ENCODE peak calls at places on chromosomes 5 and 9, in nine cellular contexts. N, F, M, X, G, P, D, U and C are unnamed samples.

GRCh38 chr5:111930905-111931461 is 174.0 kb upstream of the NREP start:
- DNase-seq in U (no peak), D (no peak), M (no peak), N (no peak), F (no peak), G (no peak), X (peak), P (no peak), C (no peak)

GRCh38 chr5:34916518-34916917 is 1.0 kb downstream of the BRIX1 start:
- DNase-seq in F (no peak), P (no peak), D (no peak), N (no peak), M (no peak), X (no peak), G (no peak), U (no peak), C (no peak)

GRCh38 chr5:95217881-95218280 is 67.0 kb downstream of the MCTP1 start:
- DNase-seq in F (no peak), M (no peak), U (no peak), X (no peak), D (no peak), N (no peak), P (no peak), G (no peak), C (no peak)

GRCh38 chr9:73347720-73348119 is 196.1 kb downstream of the ANXA1 start:
- DNase-seq in U (no peak), N (no peak), G (no peak), F (no peak), D (no peak), X (no peak), P (no peak), M (no peak), C (no peak)

GRCh38 chr5:142770650-142771609 is 753 bp downstream of the ARHGAP26 start:
- DNase-seq in M (peak), N (peak), F (peak), G (peak), P (peak), U (peak), D (no peak), X (peak), C (peak)

GRCh38 chr5:80659111-80659510 is 4.3 kb upstream of the DHFR start:
- DNase-seq in X (no peak), U (no peak), D (no peak), P (no peak), F (no peak), N (no peak), M (no peak), G (no peak), C (no peak)

GRCh38 chr9:133609311-133610098 is at the start of gene FAM163B:
- DNase-seq in F (no peak), X (no peak), P (peak), D (no peak), N (no peak), G (no peak), U (no peak), M (peak), C (peak)

GRCh38 chr9:90873422-90873821 is 71.8 kb downstream of the SYK start:
- DNase-seq in D (no peak), U (no peak), N (no peak), G (no peak), X (no peak), P (no peak), F (no peak), M (no peak), C (no peak)

GRCh38 chr5:10111575-10111974 is 138.1 kb downstream of the ATPSCKMT start:
- DNase-seq in N (peak), M (no peak), U (no peak), P (no peak), G (no peak), X (peak), F (no peak), D (no peak), C (no peak)

GRCh38 chr5:108415726-108416125 is 33.8 kb upstream of the FBXL17 start:
- DNase-seq in F (no peak), P (no peak), G (no peak), N (no peak), U (no peak), D (no peak), M (no peak), X (no peak), C (no peak)

GRCh38 chr5:94017579-94017978 is 276.2 kb upstream of the POU5F2 start:
- DNase-seq in M (no peak), P (no peak), N (no peak), X (no peak), G (no peak), D (no peak), F (no peak), U (no peak), C (no peak)

GRCh38 chr9:127723450-127723849 is 7.6 kb downstream of the TTC16 start:
- DNase-seq in N (no peak), G (no peak), P (no peak), U (peak), X (no peak), D (no peak), F (no peak), M (no peak), C (no peak)

GRCh38 chr9:134778841-134779411 is 101.7 kb upstream of the FCN2 start:
- DNase-seq in G (peak), F (peak), D (peak), M (peak), P (no peak), N (peak), U (peak), X (no peak), C (peak)

GRCh38 chr5:10338996-10339903 is 14.2 kb upstream of the MARCHF6 start:
- DNase-seq in N (no peak), G (no peak), U (no peak), P (no peak), F (peak), M (no peak), D (no peak), X (no peak), C (no peak)

GRCh38 chr9:129336601-129337286 is 158.7 kb upstream of the IER5L start:
- DNase-seq in N (no peak), X (no peak), D (no peak), M (peak), P (peak), F (no peak), U (peak), G (no peak), C (peak)

GRCh38 chr5:40841068-40841805 is at the start of gene CARD6:
- DNase-seq in X (peak), P (no peak), G (no peak), M (peak), U (no peak), D (no peak), N (no peak), F (no peak), C (no peak)

GRCh38 chr5:178380086-178380485 is 147.5 kb upstream of the PHYKPL start:
- DNase-seq in F (no peak), P (no peak), N (no peak), G (no peak), D (no peak), M (no peak), U (no peak), X (no peak), C (no peak)

GRCh38 chr9:36827593-36827992 is 206.5 kb downstream of the PAX5 start:
- DNase-seq in G (peak), F (no peak), D (no peak), M (no peak), P (peak), U (no peak), N (no peak), X (no peak), C (no peak)

GRCh38 chr9:133656211-133657119 is 20.3 kb downstream of the DBH start:
- DNase-seq in G (no peak), U (no peak), M (no peak), F (no peak), X (no peak), P (no peak), D (no peak), N (no peak), C (no peak)

GRCh38 chr5:93188876-93189485 is 392.0 kb downstream of the NR2F1-AS1 start:
- DNase-seq in U (no peak), N (no peak), X (no peak), G (no peak), D (no peak), F (no peak), M (no peak), P (no peak), C (no peak)

GRCh38 chr5:123094227-123094918 is 5.3 kb downstream of the PRDM6 start:
- DNase-seq in X (no peak), P (no peak), N (no peak), U (no peak), M (no peak), G (no peak), D (no peak), F (no peak), C (no peak)

GRCh38 chr9:127871531-127871930 is 5.9 kb downstream of the AK1 start:
- DNase-seq in X (no peak), M (no peak), N (no peak), D (no peak), G (no peak), P (no peak), U (no peak), F (no peak), C (no peak)

GRCh38 chr5:38420691-38421395 is 135.6 kb downstream of the LIFR start:
- DNase-seq in F (peak), G (peak), M (peak), N (peak), X (peak), P (no peak), U (peak), D (no peak), C (peak)

GRCh38 chr9:129888085-129888808 is 53.0 kb downstream of the USP20 start:
- DNase-seq in D (no peak), M (no peak), G (no peak), N (no peak), X (peak), P (peak), U (peak), F (no peak), C (no peak)

GRCh38 chr5:586751-587285 is 25.3 kb upstream of the CEP72 start:
- DNase-seq in U (peak), M (no peak), F (peak), P (no peak), N (no peak), G (no peak), X (no peak), D (no peak), C (no peak)

GRCh38 chr5:159518361-159518760 is 188.1 kb upstream of the IL12B start:
- DNase-seq in G (no peak), N (no peak), M (no peak), D (no peak), F (no peak), U (peak), P (no peak), X (no peak), C (peak)

GRCh38 chr9:88007291-88007650 is 32.9 kb upstream of the CDK20 start:
- DNase-seq in P (no peak), M (no peak), X (no peak), U (no peak), F (no peak), G (no peak), N (no peak), D (no peak), C (no peak)

GRCh38 chr9:89849096-89849495 is 244.3 kb downstream of the GADD45G start:
- DNase-seq in G (no peak), M (no peak), X (no peak), N (no peak), F (no peak), D (no peak), U (no peak), P (no peak), C (no peak)

GRCh38 chr9:33130961-33131360 is 36.2 kb downstream of the B4GALT1 start:
- DNase-seq in M (no peak), U (no peak), D (no peak), P (peak), X (no peak), F (peak), N (no peak), G (no peak), C (no peak)

GRCh38 chr9:35935755-35936509 is 22.0 kb downstream of the OR2S2 start:
- DNase-seq in G (no peak), M (no peak), D (no peak), U (no peak), N (no peak), X (no peak), P (no peak), F (no peak), C (no peak)

GRCh38 chr5:109830955-109831502 is 141.3 kb downstream of the MAN2A1 start:
- DNase-seq in N (no peak), M (peak), G (no peak), F (no peak), P (no peak), X (no peak), U (no peak), D (no peak), C (no peak)

GRCh38 chr5:54695198-54695966 is 177.8 kb downstream of the SNX18 start:
- DNase-seq in X (no peak), N (no peak), G (no peak), F (no peak), D (no peak), M (no peak), P (no peak), U (no peak), C (no peak)

GRCh38 chr9:85142461-85143401 is 473.2 kb downstream of the NTRK2 start:
- DNase-seq in F (no peak), U (no peak), P (no peak), G (no peak), X (no peak), D (no peak), N (peak), M (peak), C (no peak)
- TF ChIP-seq CTCF in F (no peak), U (no peak), P (no peak), G (peak), X (no peak), D (peak), N (peak), M (no peak), C (peak)

GRCh38 chr9:34457266-34458012 is 931 bp downstream of the FAM219A start:
- DNase-seq in G (peak), P (peak), N (no peak), D (peak), X (no peak), M (peak), U (peak), F (peak), C (peak)
- TF ChIP-seq POLR2AphosphoS5 in G (peak), P (peak), N (no peak), D (peak), X (no peak), M (peak), U (peak), F (peak), C (peak)

DNA sequence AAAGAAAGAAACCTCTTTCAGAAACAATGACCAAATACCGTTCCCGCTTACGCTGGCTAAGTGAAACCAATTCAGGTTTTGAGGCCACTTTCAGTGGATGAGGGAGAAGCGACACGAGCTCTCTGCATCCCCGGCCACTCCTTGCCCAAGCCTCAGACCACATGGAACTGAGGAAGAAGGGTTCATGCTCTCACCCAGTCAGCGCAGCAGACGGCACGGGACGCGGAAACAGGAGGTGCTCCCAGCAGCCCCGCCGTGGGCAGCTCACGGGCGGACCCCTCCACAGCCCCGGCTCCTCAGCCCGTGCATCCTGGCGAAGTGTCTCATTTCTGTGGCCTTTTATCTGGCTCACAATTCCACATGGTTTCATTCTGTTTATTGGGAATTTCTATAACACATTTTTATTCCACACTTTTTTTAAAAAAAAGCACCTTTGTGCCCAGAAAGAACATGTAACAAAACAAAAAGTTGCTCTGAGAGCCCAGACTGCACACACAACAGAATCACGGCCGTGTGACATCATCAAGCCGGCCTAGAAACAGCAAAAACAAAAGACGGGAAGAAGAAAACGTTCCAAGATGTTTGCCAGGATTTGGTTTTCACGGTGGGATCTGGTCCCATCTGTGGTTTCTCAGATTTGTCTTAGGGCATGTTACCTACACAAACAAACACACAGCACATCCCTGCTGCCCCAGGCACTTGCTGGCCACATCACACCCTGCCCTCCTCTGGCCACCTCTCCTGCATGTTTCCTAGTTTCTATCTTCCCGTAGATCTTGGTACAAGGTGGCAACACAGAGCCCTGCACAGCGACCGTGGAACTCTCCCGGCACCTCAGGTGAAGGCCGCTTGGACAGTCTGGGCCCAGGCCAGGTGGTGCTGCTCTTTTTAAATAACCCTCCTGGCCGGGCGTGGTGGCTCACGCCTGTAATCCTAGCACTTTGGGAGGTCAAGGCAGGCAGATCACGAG is 16.2 kb downstream of the QSOX2 start:
- DNase-seq in P (no peak), U (no peak), D (no peak), G (no peak), X (no peak), M (no peak), F (no peak), N (no peak), C (no peak)
- TF ChIP-seq CTCF in P (no peak), U (no peak), D (no peak), G (no peak), X (no peak), M (no peak), F (no peak), N (no peak), C (no peak)

DNA sequence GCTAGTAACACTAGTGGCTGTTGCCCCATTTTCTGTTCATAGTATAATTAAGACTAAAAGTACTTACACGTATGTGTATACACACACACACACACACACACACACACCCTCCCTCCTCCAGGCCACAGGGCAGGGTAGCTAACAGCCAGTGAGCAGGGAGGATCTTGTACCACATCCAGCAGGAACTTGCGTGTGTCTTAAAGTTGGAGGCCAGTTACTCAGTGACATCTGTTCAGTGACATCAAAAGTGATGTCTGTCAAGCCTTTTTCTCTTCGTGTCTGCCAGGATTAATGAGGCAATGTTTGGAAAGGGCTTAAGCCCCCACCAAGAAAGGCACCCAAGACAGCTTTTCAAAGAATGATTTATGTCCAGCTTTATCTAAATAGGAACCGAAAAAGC is 149.4 kb upstream of the KLF4 start:
- DNase-seq in F (peak), X (peak), P (no peak), N (no peak), U (peak), G (no peak), D (no peak), M (peak), C (peak)
- TF ChIP-seq POLR2AphosphoS5 in F (peak), X (no peak), P (no peak), N (no peak), U (peak), G (no peak), D (no peak), M (no peak), C (no peak)

GRCh38 chr9:27203783-27204182 is 93.2 kb downstream of the EQTN start:
- DNase-seq in D (no peak), N (no peak), F (no peak), X (no peak), M (no peak), U (no peak), G (no peak), P (no peak), C (no peak)

GRCh38 chr9:27204578-27204977 is 92.4 kb downstream of the EQTN start:
- DNase-seq in U (no peak), D (no peak), F (no peak), G (no peak), X (no peak), M (no peak), N (no peak), P (no peak), C (no peak)

GRCh38 chr9:27202056-27202455 is 93.0 kb downstream of the TEK start:
- DNase-seq in N (no peak), U (no peak), P (no peak), F (no peak), D (no peak), X (no peak), M (no peak), G (no peak), C (no peak)

GRCh38 chr9:27206041-27206440 is 90.9 kb downstream of the EQTN start:
- DNase-seq in N (no peak), F (no peak), P (no peak), M (no peak), U (no peak), G (no peak), D (no peak), X (no peak), C (no peak)

GRCh38 chr9:27205198-27205597 is 91.8 kb downstream of the EQTN start:
- DNase-seq in M (no peak), X (no peak), U (no peak), G (no peak), N (no peak), F (no peak), D (no peak), P (no peak), C (no peak)
- TF ChIP-seq CTCF in M (no peak), X (no peak), U (no peak), G (no peak), N (no peak), F (no peak), D (no peak), P (no peak), C (no peak)

GRCh38 chr5:151005975-151006576 is 14.3 kb upstream of the GPX3 start:
- DNase-seq in G (peak), M (peak), U (peak), F (peak), X (no peak), N (no peak), P (no peak), D (no peak), C (peak)
- TF ChIP-seq POLR2AphosphoS5 in G (peak), M (no peak), U (peak), F (peak), X (no peak), N (no peak), P (peak), D (no peak), C (peak)

GRCh38 chr5:147346006-147346561 is 111.3 kb downstream of the STK32A start:
- DNase-seq in G (no peak), P (no peak), X (no peak), D (no peak), F (no peak), N (no peak), U (no peak), M (no peak), C (no peak)
- TF ChIP-seq CTCF in G (no peak), P (no peak), X (no peak), D (peak), F (no peak), N (no peak), U (no peak), M (no peak), C (no peak)

DNA sequence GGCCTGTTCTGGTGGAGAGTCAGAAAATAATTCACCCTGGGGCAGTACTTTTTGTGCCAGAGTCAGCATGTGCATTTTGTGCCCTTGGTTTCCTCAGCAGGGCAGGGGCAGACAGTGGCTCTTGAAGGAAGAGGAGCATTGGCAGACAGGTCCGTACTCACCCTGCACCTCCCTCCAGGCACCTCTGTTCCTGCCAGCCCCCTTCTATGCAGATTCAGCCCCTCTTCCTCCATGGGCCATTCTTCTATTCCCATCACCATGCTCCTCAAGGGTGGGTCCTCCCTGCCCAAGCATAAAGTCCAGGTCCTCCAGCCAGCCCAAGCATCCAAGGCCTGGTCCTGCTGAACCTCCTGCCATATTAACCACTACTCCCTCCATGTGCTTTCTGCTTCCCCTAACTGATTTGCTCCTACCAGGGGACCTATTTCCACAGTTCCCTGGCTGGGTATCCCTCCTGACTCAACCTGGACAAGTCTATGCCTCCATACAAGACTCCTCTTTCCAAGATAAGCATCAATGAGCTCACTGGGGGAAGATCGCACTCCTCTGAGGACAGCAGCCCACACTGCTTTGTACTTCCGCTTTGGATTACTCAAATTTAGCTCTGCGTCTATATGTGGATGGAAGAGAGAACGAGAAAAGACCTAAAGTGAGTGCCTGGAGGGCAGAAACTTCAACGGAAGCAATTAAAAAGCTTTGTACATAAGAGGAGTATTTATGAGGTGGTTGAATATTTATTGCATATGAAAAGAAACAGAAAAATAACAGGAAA is 9.3 kb upstream of the ACSL6 start:
- DNase-seq in D (no peak), M (no peak), G (no peak), N (no peak), P (peak), U (no peak), F (no peak), X (no peak), C (no peak)
- TF ChIP-seq POLR2AphosphoS5 in D (no peak), M (no peak), G (no peak), N (no peak), P (no peak), U (no peak), F (no peak), X (no peak), C (no peak)

GRCh38 chr5:118967059-118967508 is 21.3 kb downstream of the DTWD2 start:
- DNase-seq in P (no peak), D (no peak), M (no peak), N (no peak), U (no peak), G (no peak), X (no peak), F (no peak), C (no peak)
- TF ChIP-seq CTCF in P (no peak), D (no peak), M (no peak), N (no peak), U (no peak), G (no peak), X (no peak), F (no peak), C (no peak)